ENCODE peak calls at places on chromosomes 5 and 9, in five cellular contexts. Z is H1, P is fibroblast of lung, B is body of pancreas, N is heart right ventricle. I is an unnamed sample. For H3K4me1, the result is how much of the 10 kb centered on the place peaks cover.

GRCh38 chr9:125241863-125242739 is 958 bp upstream of the HSPA5 start:
- DNase-seq in Z (no peak), P (no peak), B (peak), N (peak), I (peak)

GRCh38 chr9:135029871-135030710 is 57.4 kb upstream of the OLFM1 start:
- DNase-seq in Z (no peak), P (no peak), B (no peak), N (no peak), I (no peak)

GRCh38 chr9:136225366-136225747 is 20.3 kb downstream of the QSOX2 start:
- DNase-seq in Z (no peak), P (no peak), B (no peak), N (no peak), I (no peak)

GRCh38 chr9:128006360-128007024 is 25.7 kb upstream of the EEIG1 start:
- DNase-seq in Z (no peak), P (no peak), B (no peak), N (no peak), I (no peak)

GRCh38 chr9:124125590-124126047 is 114.1 kb downstream of the LHX2 start:
- DNase-seq in Z (peak), P (no peak), B (no peak), N (no peak), I (no peak)

GRCh38 chr9:75146229-75146628 is 57.9 kb downstream of the OSTF1 start:
- DNase-seq in Z (no peak), P (peak), B (no peak), N (no peak), I (no peak)

GRCh38 chr9:98610196-98610595 is 98.5 kb downstream of the GABBR2 start:
- DNase-seq in Z (no peak), P (peak), B (no peak), N (no peak), I (no peak)

GRCh38 chr5:13215370-13215769 is 729.1 kb downstream of the DNAH5 start:
- DNase-seq in Z (no peak), P (no peak), B (peak), N (no peak), I (no peak)

GRCh38 chr5:127959152-127959764 is 124.3 kb upstream of the SLC12A2 start:
- DNase-seq in Z (no peak), P (peak), B (peak), N (peak), I (peak)

GRCh38 chr5:7762267-7762666 is 88.7 kb downstream of the CFAP90 start:
- DNase-seq in Z (no peak), P (no peak), B (no peak), N (no peak), I (no peak)

GRCh38 chr5:10366310-10367297 is 13.1 kb downstream of the MARCHF6 start:
- DNase-seq in Z (no peak), P (peak), B (peak), N (no peak), I (no peak)

GRCh38 chr5:75335952-75336624 is 932 bp upstream of the HMGCR start:
- DNase-seq in Z (no peak), P (peak), B (peak), N (peak), I (no peak)

GRCh38 chr5:61162832-61163567 is 732 bp upstream of the SMIM15 start:
- DNase-seq in Z (no peak), P (peak), B (peak), N (peak), I (no peak)

GRCh38 chr9:106862946-106863740 is at the start of gene ZNF462:
- DNase-seq in Z (peak), P (peak), B (peak), N (peak), I (peak)

GRCh38 chr5:38051711-38052508 is 206.4 kb upstream of the EGFLAM start:
- DNase-seq in Z (no peak), P (no peak), B (no peak), N (no peak), I (no peak)

GRCh38 chr9:25648116-25648515 is 30.1 kb downstream of the TUSC1 start:
- DNase-seq in Z (no peak), P (no peak), B (no peak), N (no peak), I (no peak)

GRCh38 chr5:61941637-61942036 is 364.4 kb upstream of the KIF2A start:
- DNase-seq in Z (no peak), P (no peak), B (no peak), N (no peak), I (no peak)

GRCh38 chr5:155620819-155621410 is 607.4 kb downstream of the KIF4B start:
- DNase-seq in Z (peak), P (no peak), B (no peak), N (no peak), I (no peak)

GRCh38 chr5:140133514-140134167 is 7.9 kb downstream of the IGIP start:
- DNase-seq in Z (no peak), P (no peak), B (no peak), N (no peak), I (no peak)

GRCh38 chr9:36862206-36863145 is 171.6 kb downstream of the PAX5 start:
- DNase-seq in Z (peak), P (peak), B (peak), N (no peak), I (peak)

GRCh38 chr5:134463991-134464760 is 52.5 kb upstream of the CDKN2AIPNL start:
- DNase-seq in Z (no peak), P (no peak), B (no peak), N (no peak), I (no peak)

GRCh38 chr9:114348906-114349482 is 19.3 kb downstream of the ORM2 start:
- DNase-seq in Z (peak), P (peak), B (peak), N (peak), I (peak)

GRCh38 chr9:88447431-88447830 is 59.2 kb downstream of the SPIN1 start:
- DNase-seq in Z (no peak), P (no peak), B (no peak), N (no peak), I (no peak)

GRCh38 chr9:138049779-138050471 is 172.3 kb downstream of the CACNA1B start:
- DNase-seq in Z (peak), P (no peak), B (no peak), N (no peak), I (no peak)

DNA sequence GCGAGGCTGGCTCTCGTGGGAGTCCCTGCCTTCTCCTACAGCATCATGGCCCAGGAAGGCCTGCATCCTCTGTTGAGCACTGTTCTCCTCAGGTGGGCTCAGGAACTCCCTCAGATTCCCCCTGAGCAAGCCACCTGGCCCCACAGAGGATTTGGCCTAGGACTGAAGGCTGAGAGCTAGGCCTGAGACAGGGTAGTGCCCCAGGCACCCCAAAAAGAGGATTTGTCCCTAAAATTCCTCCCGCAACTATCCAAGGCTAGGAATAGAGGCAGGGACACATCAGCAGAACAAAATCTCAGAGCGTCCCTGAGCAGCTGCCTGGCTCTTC is 11.0 kb upstream of the IRF1 start:
- DNase-seq in Z (no peak), P (no peak), B (no peak), N (no peak), I (no peak)
- H3K4me1 ChIP-seq in Z (under half), P (under half), B (half or more), N (half or more), I (under half)

DNA sequence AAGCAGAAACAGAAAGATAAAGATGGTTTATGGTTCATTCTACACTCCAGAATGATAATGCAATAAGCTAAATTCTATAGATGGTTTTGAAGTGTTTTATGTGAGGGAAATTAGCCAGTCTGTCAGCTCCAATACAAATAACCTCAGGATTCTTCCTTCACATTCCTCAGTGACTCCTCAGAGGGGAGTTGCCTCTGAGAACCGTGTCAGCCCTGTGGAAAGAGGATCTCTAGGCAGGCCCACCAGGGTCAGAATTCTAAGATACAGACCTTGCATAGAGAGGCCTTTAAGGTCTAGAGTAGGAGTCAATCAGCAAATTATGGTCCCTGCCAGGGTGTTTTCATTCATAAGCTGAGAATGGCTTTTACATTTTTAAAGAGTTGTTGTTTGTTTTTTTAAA is 26.6 kb downstream of the RUSC2 start:
- DNase-seq in Z (no peak), P (peak), B (no peak), N (no peak), I (no peak)
- H3K4me1 ChIP-seq in Z (under half), P (under half), B (half or more), N (half or more), I (half or more)

GRCh38 chr5:55509097-55509496 is 25.7 kb downstream of the PLPP1 start:
- DNase-seq in Z (no peak), P (no peak), B (no peak), N (no peak), I (no peak)

GRCh38 chr5:55509768-55510522 is 24.8 kb downstream of the PLPP1 start:
- DNase-seq in Z (no peak), P (peak), B (peak), N (no peak), I (no peak)

GRCh38 chr5:55511010-55511409 is 23.8 kb downstream of the PLPP1 start:
- DNase-seq in Z (no peak), P (no peak), B (no peak), N (no peak), I (no peak)

GRCh38 chr5:55507574-55507973 is 27.2 kb downstream of the PLPP1 start:
- DNase-seq in Z (no peak), P (no peak), B (no peak), N (no peak), I (no peak)

DNA sequence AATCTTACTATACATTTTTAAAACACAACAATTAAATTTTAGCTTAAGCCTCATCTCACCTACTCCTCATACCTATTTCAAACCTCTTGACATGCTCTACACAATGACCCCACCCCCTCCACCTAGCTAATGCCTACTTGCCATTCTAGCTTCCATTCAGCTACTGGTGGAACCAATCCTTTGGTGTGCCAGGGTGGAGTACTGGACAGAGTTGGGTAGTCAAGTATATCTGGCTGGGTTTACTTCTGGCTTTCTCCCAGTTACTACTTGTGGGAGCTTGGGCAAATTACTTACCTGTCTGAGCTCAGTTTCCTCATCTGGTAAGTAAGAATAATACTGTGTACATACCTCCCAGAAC is 24.3 kb downstream of the PLPP1 start:
- DNase-seq in Z (no peak), P (no peak), B (no peak), N (no peak), I (no peak)
- H3K4me1 ChIP-seq in Z (under half), P (under half), B (half or more), N (half or more), I (under half)

GRCh38 chr9:91781906-91782305 is 168.1 kb downstream of the ROR2 start:
- DNase-seq in Z (no peak), P (no peak), B (no peak), N (no peak), I (no peak)

GRCh38 chr9:91781116-91781515 is 168.9 kb downstream of the ROR2 start:
- DNase-seq in Z (no peak), P (no peak), B (no peak), N (no peak), I (no peak)

GRCh38 chr9:91783876-91784672 is 166.0 kb downstream of the ROR2 start:
- DNase-seq in Z (no peak), P (no peak), B (no peak), N (no peak), I (no peak)

GRCh38 chr9:91783411-91783810 is 166.6 kb downstream of the ROR2 start:
- DNase-seq in Z (no peak), P (no peak), B (no peak), N (no peak), I (no peak)

GRCh38 chr9:91782711-91783214 is 167.3 kb downstream of the ROR2 start:
- DNase-seq in Z (no peak), P (no peak), B (no peak), N (no peak), I (no peak)
- H3K4me1 ChIP-seq in Z (under half), P (under half), B (under half), N (under half), I (under half)

GRCh38 chr5:959581-960531 is 48.7 kb upstream of the NKD2 start:
- DNase-seq in Z (no peak), P (no peak), B (no peak), N (peak), I (no peak)

GRCh38 chr5:962386-962785 is 46.2 kb upstream of the NKD2 start:
- DNase-seq in Z (no peak), P (no peak), B (no peak), N (no peak), I (no peak)

GRCh38 chr5:961711-962240 is 46.8 kb upstream of the NKD2 start:
- DNase-seq in Z (no peak), P (no peak), B (no peak), N (no peak), I (no peak)

GRCh38 chr5:960551-960950 is 48.1 kb upstream of the NKD2 start:
- DNase-seq in Z (no peak), P (no peak), B (peak), N (peak), I (peak)

DNA sequence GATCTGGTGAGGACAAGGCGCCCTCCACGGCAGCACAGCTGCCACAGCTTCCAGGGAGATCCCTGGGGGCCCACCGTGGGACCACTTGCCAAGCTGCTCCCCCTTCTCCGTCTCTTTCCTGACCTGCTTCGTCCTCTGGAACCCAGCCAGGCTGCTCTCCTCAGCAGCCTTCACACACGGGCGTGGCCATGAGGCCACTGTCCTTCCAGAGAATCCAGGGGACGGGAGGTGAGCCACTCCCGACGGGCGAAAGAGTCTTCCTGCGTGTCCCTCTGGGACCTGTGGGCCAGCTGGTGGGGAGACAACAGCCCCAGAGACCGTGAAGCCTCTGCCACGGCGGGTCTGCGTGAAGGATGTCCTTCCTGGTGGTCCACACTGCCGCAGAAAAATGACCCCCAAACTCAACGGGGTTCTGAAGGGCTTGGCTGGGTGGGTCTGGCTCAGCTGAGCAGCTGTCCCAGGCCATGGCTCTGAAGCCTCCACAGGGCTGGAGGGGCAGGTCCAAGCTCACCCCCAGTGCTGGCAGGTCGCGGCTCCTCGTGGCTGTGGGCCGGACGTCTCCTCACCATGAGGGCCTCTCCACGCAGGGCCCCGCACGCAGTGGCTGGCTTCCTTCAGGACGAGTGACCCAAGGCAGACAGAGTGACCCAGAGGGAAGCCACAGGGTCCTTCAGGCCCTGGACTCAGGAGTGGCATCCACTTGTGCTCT is 47.4 kb upstream of the NKD2 start:
- DNase-seq in Z (no peak), P (no peak), B (peak), N (peak), I (peak)
- H3K4me1 ChIP-seq in Z (under half), P (under half), B (under half), N (under half), I (under half)

DNA sequence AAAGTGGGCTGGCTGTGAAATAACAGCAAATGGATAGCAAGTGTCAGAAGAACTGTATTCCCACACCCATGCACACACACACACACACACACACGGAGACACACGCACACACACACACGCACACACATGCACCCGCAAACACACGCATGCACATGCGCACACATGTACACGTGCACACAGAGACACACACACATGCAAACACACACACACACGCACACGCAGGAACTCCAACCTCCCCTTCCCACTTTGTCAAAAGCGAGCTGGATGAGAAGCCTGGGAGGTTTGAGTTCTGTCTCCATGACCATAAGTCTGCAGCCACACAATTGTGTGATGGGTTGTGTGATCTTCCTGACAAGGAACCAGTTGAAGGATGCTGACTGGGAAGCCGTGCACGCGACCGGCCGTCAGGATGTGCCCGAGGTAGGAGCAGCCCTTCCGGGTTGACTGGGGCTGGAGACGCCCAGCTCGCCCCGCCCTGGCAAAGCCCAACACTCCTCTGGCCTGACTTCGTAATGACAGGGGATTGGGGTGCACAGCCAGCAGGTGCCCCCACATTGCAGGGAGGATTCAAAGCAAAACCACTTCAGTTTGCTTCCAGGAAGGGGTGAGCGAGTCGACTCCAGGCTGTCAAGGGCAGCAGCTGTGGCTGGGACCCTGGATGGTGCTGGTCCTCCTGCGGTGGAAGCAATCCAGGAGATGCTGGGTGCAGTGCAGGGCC is 29.3 kb upstream of the NKD2 start:
- DNase-seq in Z (no peak), P (no peak), B (no peak), N (peak), I (no peak)
- H3K4me1 ChIP-seq in Z (under half), P (under half), B (under half), N (under half), I (under half)

GRCh38 chr5:72859127-72859526 is 42.7 kb downstream of the TNPO1 start:
- DNase-seq in Z (no peak), P (no peak), B (no peak), N (no peak), I (no peak)

GRCh38 chr5:72855821-72856220 is 39.4 kb downstream of the TNPO1 start:
- DNase-seq in Z (no peak), P (no peak), B (no peak), N (no peak), I (no peak)

GRCh38 chr5:72860499-72860898 is 44.0 kb downstream of the TNPO1 start:
- DNase-seq in Z (no peak), P (peak), B (no peak), N (no peak), I (no peak)

GRCh38 chr5:72854419-72854818 is 38.0 kb downstream of the TNPO1 start:
- DNase-seq in Z (no peak), P (no peak), B (no peak), N (no peak), I (no peak)

GRCh38 chr5:72857396-72857795 is 40.9 kb downstream of the TNPO1 start:
- DNase-seq in Z (no peak), P (no peak), B (no peak), N (no peak), I (no peak)
- H3K4me1 ChIP-seq in Z (under half), P (under half), B (under half), N (half or more), I (under half)

GRCh38 chr9:27203783-27204182 is 93.2 kb downstream of the EQTN start:
- DNase-seq in Z (no peak), P (no peak), B (no peak), N (no peak), I (no peak)
- H3K4me1 ChIP-seq in Z (under half), P (under half), B (under half), N (under half), I (under half)

GRCh38 chr5:64796301-64796700 is 27.6 kb downstream of the CWC27 start:
- DNase-seq in Z (no peak), P (no peak), B (no peak), N (no peak), I (no peak)
- H3K4me1 ChIP-seq in Z (under half), P (under half), B (under half), N (under half), I (under half)

I was measured in psoas muscle.